ENCODE peak calls at places on chromosomes 5 and 9, in six cellular contexts. F is stomach, T is H1, S is tibial nerve, I is ovary, Q is thyroid gland. N is an unnamed sample.
A peak's percentile ranks its signal among the peaks of the same experiment; 100 is the strongest.

GRCh38 chr5:83510199-83510730 is 38.7 kb downstream of the VCAN start:
- DNase-seq in F (no peak), T (no peak), S (no peak), I (no peak), Q (no peak), N (no peak)

GRCh38 chr5:143400541-143401252 is 2.8 kb downstream of the NR3C1 start:
- DNase-seq in F (no peak), T (no peak), S (no peak), I (no peak), Q (no peak), N (no peak)

GRCh38 chr5:169628891-169629290 is 8.2 kb upstream of the DOCK2 start:
- DNase-seq in F (no peak), T (no peak), S (no peak), I (no peak), Q (no peak), N (no peak)

GRCh38 chr5:96492654-96493053 is 59.6 kb upstream of the PCSK1 start:
- DNase-seq in F (no peak), T (no peak), S (no peak), I (no peak), Q (no peak), N (no peak)

GRCh38 chr9:77375956-77376532 is 198.7 kb downstream of the VPS13A start:
- DNase-seq in F (no peak), T (peak; percentile 3), S (no peak), I (no peak), Q (no peak), N (no peak)

GRCh38 chr5:143016777-143017374 is 246.7 kb downstream of the ARHGAP26 start:
- DNase-seq in F (no peak), T (no peak), S (no peak), I (no peak), Q (peak; percentile 10), N (no peak)

GRCh38 chr9:80127920-80128319 is 556.2 kb downstream of the TLE4 start:
- DNase-seq in F (no peak), T (no peak), S (no peak), I (no peak), Q (no peak), N (no peak)

GRCh38 chr5:39441838-39442237 is 17.1 kb upstream of the DAB2 start:
- DNase-seq in F (no peak), T (no peak), S (no peak), I (no peak), Q (no peak), N (no peak)

GRCh38 chr9:127155314-127155713 is 32.9 kb upstream of the ANGPTL2 start:
- DNase-seq in F (no peak), T (no peak), S (no peak), I (no peak), Q (no peak), N (no peak)

GRCh38 chr9:15349892-15350761 is 43.1 kb upstream of the TTC39B start:
- DNase-seq in F (peak; percentile 72), T (no peak), S (no peak), I (no peak), Q (peak; percentile 50), N (no peak)

GRCh38 chr5:15510816-15511215 is 10.8 kb downstream of the FBXL7 start:
- DNase-seq in F (no peak), T (no peak), S (no peak), I (no peak), Q (no peak), N (no peak)

GRCh38 chr9:78919701-78920100 is 622.8 kb downstream of the PSAT1 start:
- DNase-seq in F (no peak), T (no peak), S (no peak), I (no peak), Q (no peak), N (no peak)

GRCh38 chr5:146762830-146763229 is 115.7 kb downstream of the PPP2R2B start:
- DNase-seq in F (no peak), T (no peak), S (no peak), I (no peak), Q (peak; percentile 10), N (no peak)

GRCh38 chr9:12604154-12604825 is 88.9 kb upstream of the TYRP1 start:
- DNase-seq in F (no peak), T (no peak), S (no peak), I (no peak), Q (no peak), N (no peak)

GRCh38 chr9:93057703-93058356 is 671 bp upstream of the SUSD3 start:
- DNase-seq in F (no peak), T (no peak), S (no peak), I (peak; percentile 56), Q (no peak), N (no peak)

GRCh38 chr9:68501159-68501506 is 39.5 kb downstream of the TMEM252 start:
- DNase-seq in F (no peak), T (no peak), S (no peak), I (no peak), Q (no peak), N (no peak)

GRCh38 chr5:134463991-134464760 is 52.5 kb upstream of the CDKN2AIPNL start:
- DNase-seq in F (no peak), T (no peak), S (no peak), I (no peak), Q (no peak), N (no peak)

GRCh38 chr5:95861858-95862561 is 39.5 kb upstream of the GLRX start:
- DNase-seq in F (no peak), T (no peak), S (no peak), I (no peak), Q (no peak), N (no peak)

GRCh38 chr9:133587466-133587865 is 21.7 kb downstream of the FAM163B start:
- DNase-seq in F (no peak), T (no peak), S (no peak), I (no peak), Q (no peak), N (no peak)

GRCh38 chr9:114958021-114958846 is 27.8 kb upstream of the TNFSF8 start:
- DNase-seq in F (no peak), T (no peak), S (no peak), I (no peak), Q (no peak), N (peak; percentile 1)

GRCh38 chr9:70888471-70888870 is 232.9 kb downstream of the TRPM3 start:
- DNase-seq in F (no peak), T (no peak), S (no peak), I (no peak), Q (no peak), N (no peak)

GRCh38 chr5:10975915-10976314 is 214.9 kb upstream of the DAP start:
- DNase-seq in F (no peak), T (no peak), S (no peak), I (no peak), Q (no peak), N (no peak)

GRCh38 chr5:62489471-62489870 is 76.9 kb downstream of the IPO11 start:
- DNase-seq in F (no peak), T (no peak), S (no peak), I (no peak), Q (no peak), N (no peak)

GRCh38 chr5:8644377-8644776 is 775.4 kb downstream of the MTRR start:
- DNase-seq in F (no peak), T (no peak), S (no peak), I (no peak), Q (no peak), N (no peak)

DNA sequence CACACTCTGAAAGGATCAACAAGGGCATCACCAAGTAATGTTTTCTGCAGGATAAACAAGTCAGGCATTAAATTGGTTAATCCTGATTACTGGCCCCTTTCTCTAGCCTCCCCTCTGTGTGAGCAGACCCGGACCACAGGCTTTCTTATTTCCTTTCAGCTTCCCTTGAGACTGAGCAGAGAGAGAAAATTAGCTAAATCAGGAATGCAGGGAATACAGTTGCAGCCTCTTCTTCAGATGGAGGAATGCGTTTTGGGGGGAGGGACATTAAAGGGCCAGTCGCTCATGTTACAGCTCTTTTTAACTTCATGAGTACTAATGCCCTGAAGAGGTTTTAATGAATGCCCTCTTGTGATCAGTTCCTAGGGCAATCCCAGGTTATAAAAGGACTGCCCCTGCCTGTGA is 19.8 kb downstream of the PCDHAC2 start:
- DNase-seq in F (no peak), T (no peak), S (no peak), I (no peak), Q (no peak), N (no peak)
- H3K4me3 ChIP-seq in F (no peak overlapping the region), T (no peak overlapping the region), S (no peak overlapping the region), I (no peak overlapping the region), Q (no peak overlapping the region), N (no peak overlapping the region)

GRCh38 chr9:116279230-116279629 is 125.6 kb downstream of the PAPPA start:
- DNase-seq in F (no peak), T (peak; percentile 89), S (no peak), I (no peak), Q (no peak), N (no peak)
- TF ChIP-seq POLR2A in F (no peak), T (no peak), S (no peak), I (no peak), Q (no peak), N (no peak)

GRCh38 chr5:116887104-116887503 is 312.5 kb upstream of the SEMA6A start:
- DNase-seq in F (no peak), T (no peak), S (no peak), I (no peak), Q (no peak), N (no peak)
- H3K4me3 ChIP-seq in F (no peak overlapping the region), T (no peak overlapping the region), S (no peak overlapping the region), I (no peak overlapping the region), Q (no peak overlapping the region), N (no peak overlapping the region)

GRCh38 chr9:136120119-136120393 is 1.4 kb upstream of the TMEM250 start:
- DNase-seq in F (no peak), T (no peak), S (no peak), I (no peak), Q (no peak), N (no peak)

GRCh38 chr9:136117291-136118060 is 1.2 kb downstream of the TMEM250 start:
- DNase-seq in F (peak; percentile 63), T (no peak), S (no peak), I (no peak), Q (no peak), N (no peak)

GRCh38 chr9:136118061-136118366 is 661 bp downstream of the TMEM250 start:
- DNase-seq in F (no peak), T (no peak), S (no peak), I (no peak), Q (no peak), N (no peak)

GRCh38 chr9:136119259-136120118 is 814 bp upstream of the TMEM250 start:
- DNase-seq in F (no peak), T (no peak), S (no peak), I (peak; percentile 65), Q (peak; percentile 61), N (no peak)

DNA sequence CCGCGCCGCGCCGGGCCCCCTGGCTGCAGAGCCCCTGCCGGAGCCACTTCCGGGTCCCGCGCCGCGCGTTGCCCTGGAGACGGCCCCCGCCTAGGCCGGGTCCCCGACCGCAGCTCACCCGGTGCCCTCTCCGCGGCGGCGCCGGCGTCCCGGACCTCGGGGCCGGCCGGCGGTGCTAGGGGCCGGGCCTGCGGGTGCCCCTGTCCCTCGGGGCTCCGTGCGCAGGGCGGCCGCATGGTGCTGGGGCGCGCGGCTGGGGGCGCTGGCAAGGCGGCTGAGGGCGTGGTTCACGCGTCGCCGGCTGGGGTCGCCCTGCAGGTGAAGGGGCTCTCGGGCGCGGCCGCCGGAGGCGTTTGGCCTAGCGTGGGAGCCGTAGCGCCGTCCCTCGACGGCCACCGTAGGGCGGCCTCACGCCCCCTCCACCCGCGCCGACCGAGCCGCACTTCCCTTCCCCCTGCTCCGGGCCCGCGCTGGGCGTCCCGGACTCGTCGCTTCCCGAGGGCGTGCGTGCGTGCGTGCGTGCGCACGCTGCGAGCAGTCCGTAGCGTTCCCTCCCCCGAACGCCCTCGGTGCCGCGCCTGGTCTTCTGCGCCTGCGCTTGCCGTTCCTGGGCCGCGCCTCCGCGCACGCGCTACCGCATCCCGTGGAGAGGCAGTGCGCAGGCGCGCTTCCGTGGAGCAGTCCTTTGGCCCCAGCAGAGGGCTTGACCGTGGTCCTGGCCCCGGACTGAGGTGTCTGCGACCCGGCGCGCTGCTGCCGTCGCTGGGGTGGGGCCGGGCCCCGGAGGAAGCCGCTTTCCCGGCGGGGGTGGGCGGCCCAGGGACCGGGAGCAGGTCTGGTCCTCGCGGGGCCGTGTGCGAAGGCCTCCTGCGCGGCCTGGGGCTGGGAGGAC is at the start of gene TMEM250:
- DNase-seq in F (peak; percentile 97), T (peak; percentile 87), S (peak; percentile 86), I (peak; percentile 98), Q (peak; percentile 96), N (peak; percentile 69)
- TF ChIP-seq POLR2A in F (peak; percentile 68), T (peak; percentile 59), S (peak; percentile 87), I (peak; percentile 89), Q (peak; percentile 82), N (peak; percentile 66)

N was measured in esophagus squamous epithelium.